ENCODE peak calls at places on chromosomes 7 and 10, in seven cellular contexts. W, T, M, A, L, C and V are unnamed samples.

GRCh38 chr7:11472646-11473045 is 359.4 kb downstream of the THSD7A start:
- DNase-seq in W (no peak), T (no peak), M (no peak), A (no peak), L (no peak), C (no peak), V (no peak)

GRCh38 chr7:27249724-27250636 is 7.4 kb downstream of the EVX1 start:
- DNase-seq in W (no peak), T (no peak), M (no peak), A (no peak), L (no peak), C (no peak), V (no peak)

GRCh38 chr10:128024426-128024825 is 101.8 kb downstream of the MKI67 start:
- DNase-seq in W (no peak), T (no peak), M (no peak), A (no peak), L (no peak), C (no peak), V (no peak)

GRCh38 chr10:86223256-86223655 is 143.3 kb downstream of the GRID1 start:
- DNase-seq in W (no peak), T (no peak), M (no peak), A (no peak), L (no peak), C (no peak), V (no peak)

GRCh38 chr7:127446842-127447241 is 54.3 kb upstream of the ZNF800 start:
- DNase-seq in W (no peak), T (no peak), M (no peak), A (no peak), L (peak), C (no peak), V (no peak)

GRCh38 chr7:46549892-46550639 is 629.0 kb upstream of the IGFBP3 start:
- DNase-seq in W (no peak), T (no peak), M (no peak), A (no peak), L (no peak), C (no peak), V (no peak)

GRCh38 chr10:122062831-122063674 is 74.1 kb downstream of the TACC2 start:
- DNase-seq in W (peak), T (peak), M (no peak), A (peak), L (peak), C (no peak), V (peak)

GRCh38 chr10:80485410-80486135 is 31.5 kb downstream of the TSPAN14 start:
- DNase-seq in W (no peak), T (no peak), M (no peak), A (no peak), L (no peak), C (no peak), V (no peak)

GRCh38 chr10:110867807-110868465 is 3.8 kb upstream of the PDCD4 start:
- DNase-seq in W (no peak), T (no peak), M (no peak), A (no peak), L (no peak), C (no peak), V (no peak)

GRCh38 chr7:104859754-104860426 is 154.1 kb upstream of the KMT2E start:
- DNase-seq in W (no peak), T (no peak), M (no peak), A (no peak), L (no peak), C (no peak), V (no peak)

GRCh38 chr7:133778472-133778871 is 348.7 kb upstream of the LRGUK start:
- DNase-seq in W (no peak), T (no peak), M (peak), A (no peak), L (no peak), C (no peak), V (no peak)

GRCh38 chr10:52818019-52818418 is 45.4 kb upstream of the MBL2 start:
- DNase-seq in W (peak), T (no peak), M (peak), A (peak), L (peak), C (no peak), V (peak)

GRCh38 chr7:15686209-15686956 is at the start of gene MEOX2:
- DNase-seq in W (no peak), T (no peak), M (no peak), A (no peak), L (peak), C (peak), V (peak)

GRCh38 chr7:70354409-70355169 is 756.3 kb downstream of the AUTS2 start:
- DNase-seq in W (no peak), T (no peak), M (no peak), A (no peak), L (no peak), C (no peak), V (peak)

GRCh38 chr7:135414850-135415439 is 95.0 kb downstream of the CNOT4 start:
- DNase-seq in W (peak), T (peak), M (no peak), A (peak), L (peak), C (peak), V (peak)

GRCh38 chr7:54663186-54663585 is 95.8 kb downstream of the SEC61G start:
- DNase-seq in W (no peak), T (no peak), M (no peak), A (no peak), L (no peak), C (no peak), V (no peak)

GRCh38 chr10:78443900-78444571 is 410.4 kb downstream of the RPS24 start:
- DNase-seq in W (no peak), T (no peak), M (no peak), A (peak), L (no peak), C (no peak), V (no peak)

GRCh38 chr7:131959106-131959812 is 402.8 kb upstream of the PODXL start:
- DNase-seq in W (no peak), T (no peak), M (no peak), A (no peak), L (no peak), C (no peak), V (no peak)

GRCh38 chr10:122259075-122259466 is 12.0 kb upstream of the BTBD16 start:
- DNase-seq in W (no peak), T (no peak), M (no peak), A (no peak), L (no peak), C (no peak), V (no peak)

GRCh38 chr10:33746176-33746575 is 411.7 kb upstream of the NRP1 start:
- DNase-seq in W (no peak), T (no peak), M (no peak), A (no peak), L (no peak), C (no peak), V (no peak)

GRCh38 chr10:61970182-61971015 is 68.9 kb downstream of the ARID5B start:
- DNase-seq in W (no peak), T (no peak), M (no peak), A (peak), L (peak), C (no peak), V (peak)

GRCh38 chr7:120064565-120064964 is 208.4 kb upstream of the KCND2 start:
- DNase-seq in W (no peak), T (no peak), M (peak), A (no peak), L (no peak), C (no peak), V (no peak)

GRCh38 chr7:154911411-154911810 is 91.5 kb downstream of the PAXIP1 start:
- DNase-seq in W (no peak), T (no peak), M (no peak), A (no peak), L (no peak), C (no peak), V (no peak)

GRCh38 chr10:133161486-133162051 is 1.6 kb downstream of the KNDC1 start:
- DNase-seq in W (no peak), T (no peak), M (no peak), A (no peak), L (no peak), C (no peak), V (no peak)

GRCh38 chr10:24751716-24752115 is 28.0 kb upstream of the ARHGAP21 start:
- DNase-seq in W (no peak), T (no peak), M (no peak), A (no peak), L (no peak), C (no peak), V (no peak)

GRCh38 chr7:29921404-29922010 is 68.1 kb downstream of the SCRN1 start:
- DNase-seq in W (peak), T (peak), M (peak), A (peak), L (peak), C (peak), V (peak)
- TF ChIP-seq JUND in W (no peak), T (peak), M (no peak), A (no peak), L (no peak), C (no peak), V (no peak)

GRCh38 chr10:125329056-125329455 is 168.7 kb upstream of the CTBP2 start:
- DNase-seq in W (no peak), T (no peak), M (no peak), A (no peak), L (no peak), C (no peak), V (no peak)
- TF ChIP-seq JUND in W (no peak), T (no peak), M (no peak), A (no peak), L (no peak), C (no peak), V (no peak)

DNA sequence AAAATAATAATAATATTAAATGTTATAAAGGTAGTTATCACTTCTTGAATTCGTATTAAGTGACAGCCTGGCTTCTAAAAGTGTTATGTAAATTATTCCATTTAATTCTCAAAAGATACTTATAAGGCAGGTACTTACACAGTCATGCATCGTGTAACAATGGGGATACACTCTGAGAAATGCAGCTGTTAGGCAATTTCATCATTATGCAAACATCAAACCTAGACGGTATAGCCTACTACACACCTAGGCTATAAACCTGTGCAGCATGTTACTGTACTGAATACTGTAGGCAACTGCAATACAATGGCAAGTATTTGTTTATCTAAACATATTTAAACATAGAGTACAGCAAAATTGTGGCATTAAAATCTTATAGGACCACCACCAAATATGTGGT is 1.5 kb downstream of the IFIT1 start:
- DNase-seq in W (no peak), T (no peak), M (no peak), A (no peak), L (no peak), C (no peak), V (no peak)
- TF ChIP-seq JUND in W (no peak), T (no peak), M (no peak), A (no peak), L (no peak), C (no peak), V (no peak)

GRCh38 chr7:34337163-34337562 is 320.9 kb upstream of the NPSR1 start:
- DNase-seq in W (no peak), T (no peak), M (no peak), A (no peak), L (no peak), C (no peak), V (no peak)

GRCh38 chr7:34342403-34342802 is 315.6 kb upstream of the NPSR1 start:
- DNase-seq in W (no peak), T (no peak), M (no peak), A (peak), L (no peak), C (no peak), V (no peak)

GRCh38 chr7:34343667-34344066 is 314.4 kb upstream of the NPSR1 start:
- DNase-seq in W (no peak), T (no peak), M (no peak), A (no peak), L (no peak), C (no peak), V (no peak)

GRCh38 chr7:34341331-34341730 is 316.7 kb upstream of the NPSR1 start:
- DNase-seq in W (no peak), T (no peak), M (no peak), A (no peak), L (peak), C (no peak), V (no peak)

DNA sequence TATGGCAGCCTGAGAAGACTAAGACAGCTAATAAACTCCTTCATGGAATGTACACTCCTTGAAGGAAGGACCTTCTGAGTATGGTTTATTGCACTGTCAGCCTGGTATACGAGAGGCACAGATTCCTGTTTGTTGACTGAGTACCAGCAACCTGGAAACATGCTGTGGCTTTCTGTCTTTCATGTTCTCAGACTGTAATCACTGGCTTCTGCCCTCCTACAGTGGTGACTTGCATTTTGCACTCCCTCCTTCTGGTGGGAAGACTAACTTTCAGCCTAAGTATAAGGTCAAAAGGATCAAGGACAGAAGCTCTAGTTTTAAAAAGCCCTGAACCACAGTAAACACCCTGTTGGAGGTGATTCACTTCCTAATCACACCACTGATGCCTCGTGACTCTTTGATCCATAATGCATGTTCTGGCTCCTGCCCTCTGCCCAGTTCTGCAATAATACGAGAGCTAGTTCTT is 318.9 kb upstream of the NPSR1 start:
- DNase-seq in W (peak), T (no peak), M (no peak), A (peak), L (no peak), C (no peak), V (no peak)
- TF ChIP-seq JUND in W (peak), T (no peak), M (no peak), A (no peak), L (no peak), C (no peak), V (no peak)

DNA sequence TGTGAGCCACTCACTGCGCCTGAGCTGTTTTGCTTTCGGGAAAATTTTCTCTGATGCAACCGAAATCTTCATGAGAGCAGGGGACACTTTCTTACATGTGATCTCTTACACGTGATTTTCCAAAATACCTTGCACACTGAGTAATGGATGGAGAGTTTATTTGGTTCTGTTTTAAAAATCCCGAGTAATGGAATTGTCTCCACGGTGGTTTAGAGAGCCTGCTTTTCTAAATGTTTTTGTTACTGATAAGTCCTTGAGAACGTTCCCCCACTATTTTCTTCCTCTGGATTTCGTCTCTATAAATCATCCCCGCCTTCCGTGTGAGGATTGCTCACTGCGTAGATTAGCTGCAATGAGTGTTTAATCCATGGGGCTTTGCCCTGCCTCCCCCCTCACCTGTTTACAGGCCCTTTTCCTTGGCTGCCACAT is 25.7 kb downstream of the CAMK1D start:
- DNase-seq in W (no peak), T (no peak), M (no peak), A (no peak), L (no peak), C (no peak), V (no peak)
- TF ChIP-seq JUND in W (no peak), T (no peak), M (no peak), A (no peak), L (no peak), C (no peak), V (no peak)

GRCh38 chr10:5551531-5552375 is 27.0 kb downstream of the CALML3 start:
- DNase-seq in W (no peak), T (peak), M (peak), A (no peak), L (peak), C (no peak), V (no peak)
- TF ChIP-seq JUND in W (no peak), T (peak), M (no peak), A (no peak), L (no peak), C (no peak), V (no peak)

DNA sequence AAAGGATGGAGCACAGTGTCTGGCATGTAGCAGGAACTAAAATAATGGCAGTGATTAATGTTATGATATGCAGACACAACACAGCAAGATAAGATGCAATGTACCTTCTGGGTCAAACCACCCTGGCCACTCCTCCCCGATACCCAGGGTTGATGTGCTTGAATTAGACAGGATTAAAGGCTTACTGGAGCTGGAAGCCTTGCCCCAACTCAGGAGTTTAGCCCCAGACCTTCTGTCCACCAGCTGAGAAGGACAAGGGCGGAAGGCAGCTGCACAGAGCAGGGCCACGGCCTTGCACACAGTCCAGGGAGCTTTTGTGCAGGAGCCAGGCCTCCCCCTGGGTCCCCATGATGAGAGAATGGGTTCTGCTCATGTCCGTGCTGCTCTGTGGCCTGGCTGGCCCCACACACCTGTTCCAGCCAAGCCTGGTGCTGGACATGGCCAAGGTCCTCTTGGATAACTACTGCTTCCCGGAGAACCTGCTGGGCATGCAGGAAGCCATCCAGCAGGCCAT is at the start of gene RBP3:
- DNase-seq in W (no peak), T (no peak), M (no peak), A (no peak), L (no peak), C (no peak), V (peak)
- TF ChIP-seq JUND in W (no peak), T (no peak), M (no peak), A (no peak), L (no peak), C (no peak), V (no peak)

GRCh38 chr10:54800677-54801480 is at the start of gene PCDH15:
- DNase-seq in W (no peak), T (no peak), M (peak), A (peak), L (peak), C (peak), V (peak)
- TF ChIP-seq JUND in W (no peak), T (no peak), M (no peak), A (no peak), L (no peak), C (no peak), V (no peak)

GRCh38 chr10:59079386-59080226 is 96.8 kb upstream of the PHYHIPL start:
- DNase-seq in W (peak), T (no peak), M (no peak), A (peak), L (no peak), C (no peak), V (no peak)
- TF ChIP-seq JUND in W (peak), T (no peak), M (no peak), A (no peak), L (no peak), C (no peak), V (peak)

GRCh38 chr7:116777613-116778380 is 84.6 kb upstream of the CAPZA2 start:
- DNase-seq in W (no peak), T (no peak), M (no peak), A (no peak), L (no peak), C (no peak), V (no peak)
- TF ChIP-seq JUND in W (peak), T (no peak), M (no peak), A (no peak), L (peak), C (no peak), V (peak)